ENCODE peak calls at places on chromosomes 3 and 15, in nine cellular contexts. H is BJ; G is endodermal cell; Z is GM12865; V is astrocyte of the spinal cord; M is activated CD8-positive, alpha-beta memory T cell treated with anti-CD3 and anti-CD28 coated beads for 48 hours; C is body of pancreas; Y is CD8-positive, alpha-beta T cell; Q is stimulated activated CD4-positive, alpha-beta T cell treated with anti-CD3 and anti-CD28 coated beads, Interleukin-12 subunit alpha, Interleukin-12 subunit beta, amount 100 ng/mL, for 4 hours. L is an unnamed sample.
A peak's percentile ranks its signal among the peaks of the same experiment; 100 is the strongest.

GRCh38 chr3:9402410-9403228 is 5.2 kb downstream of the SETD5 start:
- DNase-seq in M (no peak), C (peak; percentile 75), H (no peak), Y (no peak), Q (no peak), V (peak; percentile 39), G (peak; percentile 96), Z (no peak), L (peak; percentile 36)

GRCh38 chr3:66567066-66567465 is 66.2 kb upstream of the LRIG1 start:
- DNase-seq in G (no peak), V (peak; percentile 85), M (no peak), C (no peak), Y (no peak), Q (no peak), Z (no peak), H (no peak), L (no peak)

GRCh38 chr3:25582242-25582641 is 82.5 kb downstream of the TOP2B start:
- DNase-seq in V (peak; percentile 86), Y (no peak), Z (no peak), Q (no peak), C (no peak), G (peak; percentile 67), H (no peak), M (no peak), L (peak; percentile 46)

GRCh38 chr3:109224333-109224732 is 87.8 kb downstream of the C3orf85 start:
- DNase-seq in G (peak; percentile 85), H (no peak), Y (no peak), C (peak; percentile 27), Z (no peak), Q (no peak), V (no peak), M (no peak), L (no peak)

GRCh38 chr15:89807689-89808088 is 7.0 kb downstream of the ANPEP start:
- DNase-seq in Q (no peak), G (no peak), Y (no peak), M (no peak), V (no peak), Z (no peak), C (no peak), H (no peak), L (no peak)

GRCh38 chr3:12750223-12750622 is 8.8 kb downstream of the TMEM40 start:
- DNase-seq in C (peak; percentile 77), Q (no peak), Y (no peak), Z (peak; percentile 42), V (peak; percentile 86), G (no peak), M (no peak), H (peak; percentile 38), L (peak; percentile 47)

GRCh38 chr15:90531147-90531546 is 1.4 kb downstream of the CRTC3 start:
- DNase-seq in H (no peak), C (no peak), V (no peak), Q (no peak), G (peak; percentile 19), M (no peak), Y (no peak), Z (no peak), L (no peak)

GRCh38 chr3:82144811-82145210 is 383.4 kb upstream of the GBE1 start:
- DNase-seq in V (no peak), H (no peak), Q (no peak), G (no peak), M (no peak), Y (no peak), Z (no peak), C (no peak), L (no peak)

GRCh38 chr3:78820497-78820896 is 947.3 kb downstream of the ROBO1 start:
- DNase-seq in C (no peak), M (no peak), Q (no peak), H (no peak), Z (no peak), V (no peak), Y (no peak), G (no peak), L (no peak)

GRCh38 chr15:52498700-52499099 is 30.0 kb downstream of the MYO5A start:
- DNase-seq in M (no peak), V (peak; percentile 22), G (no peak), H (no peak), Q (no peak), Z (no peak), Y (no peak), C (no peak), L (no peak)

GRCh38 chr3:183857863-183858262 is 26.8 kb downstream of the PARL start:
- DNase-seq in C (no peak), G (no peak), M (no peak), V (no peak), H (no peak), Y (no peak), Z (no peak), Q (no peak), L (no peak)

GRCh38 chr3:160010578-160010977 is 21.9 kb downstream of the IL12A start:
- DNase-seq in Q (no peak), Z (peak; percentile 84), H (no peak), C (no peak), M (no peak), Y (no peak), G (no peak), V (no peak), L (no peak)

GRCh38 chr3:54122046-54122801 is at the start of gene CACNA2D3:
- DNase-seq in Z (peak; percentile 9), C (peak; percentile 39), V (no peak), Y (no peak), M (no peak), Q (no peak), G (peak; percentile 81), H (no peak), L (no peak)

GRCh38 chr15:86139828-86140227 is 60.2 kb downstream of the AGBL1 start:
- DNase-seq in C (no peak), G (peak; percentile 89), Y (no peak), M (peak; percentile 14), V (no peak), Z (peak; percentile 12), H (no peak), Q (peak; percentile 4), L (peak; percentile 6)

GRCh38 chr3:156307704-156308103 is 187.3 kb downstream of the KCNAB1 start:
- DNase-seq in V (peak; percentile 81), M (no peak), Q (no peak), Y (no peak), Z (no peak), G (no peak), C (peak; percentile 48), H (no peak), L (no peak)

GRCh38 chr3:134039161-134039862 is 9.6 kb upstream of the SLCO2A1 start:
- DNase-seq in Q (no peak), Y (no peak), Z (no peak), H (no peak), M (no peak), G (peak; percentile 81), C (no peak), V (no peak), L (no peak)

GRCh38 chr3:96813134-96813819 is 1.1 kb upstream of the EPHA6 start:
- DNase-seq in G (peak; percentile 96), Z (peak; percentile 90), H (no peak), Y (no peak), M (peak; percentile 38), V (peak; percentile 73), Q (peak; percentile 41), C (peak; percentile 80), L (peak; percentile 81)

GRCh38 chr3:168094877-168095610 is 680 bp downstream of the GOLIM4 start:
- DNase-seq in V (peak; percentile 72), Q (peak; percentile 13), Y (peak; percentile 12), Z (peak; percentile 86), C (peak; percentile 56), H (no peak), M (peak; percentile 11), G (peak; percentile 88), L (peak; percentile 56)

GRCh38 chr3:129701161-129701560 is 94.7 kb upstream of the PLXND1 start:
- DNase-seq in C (no peak), G (no peak), M (no peak), Z (no peak), H (no peak), Y (no peak), V (no peak), Q (no peak), L (no peak)

GRCh38 chr3:193546129-193546528 is 8.6 kb downstream of the ATP13A4 start:
- DNase-seq in Z (no peak), G (no peak), V (no peak), Y (no peak), Q (no peak), C (no peak), M (no peak), H (no peak), L (no peak)

GRCh38 chr3:88038561-88038960 is 20.2 kb downstream of the CGGBP1 start:
- DNase-seq in Z (no peak), V (peak; percentile 26), H (peak; percentile 4), Q (no peak), M (no peak), G (no peak), C (no peak), Y (no peak), L (no peak)

GRCh38 chr3:167863811-167864558 is 128.5 kb downstream of the SERPINI1 start:
- DNase-seq in Y (no peak), V (no peak), C (no peak), Q (no peak), Z (no peak), G (no peak), M (no peak), H (no peak), L (no peak)

GRCh38 chr15:101562428-101563059 is 73.0 kb upstream of the PCSK6 start:
- DNase-seq in H (no peak), C (no peak), Z (no peak), V (no peak), Y (no peak), Q (no peak), G (no peak), M (no peak), L (no peak)

GRCh38 chr15:80530737-80531365 is 126.7 kb downstream of the ARNT2 start:
- DNase-seq in Z (no peak), Y (no peak), C (no peak), V (no peak), H (peak; percentile 67), Q (no peak), G (no peak), M (no peak), L (no peak)

GRCh38 chr3:169053427-169053826 is 610.1 kb downstream of the MECOM start:
- DNase-seq in V (no peak), C (no peak), Q (no peak), Z (no peak), G (no peak), M (no peak), H (no peak), Y (no peak), L (no peak)

GRCh38 chr15:91268510-91268909 is 168.5 kb downstream of the SV2B start:
- DNase-seq in Q (no peak), Y (no peak), M (no peak), C (no peak), V (no peak), G (peak; percentile 81), H (no peak), Z (peak; percentile 32), L (no peak)

GRCh38 chr15:81000626-81001179 is at the start of gene TLNRD1:
- DNase-seq in V (peak; percentile 94), C (peak; percentile 95), Y (peak; percentile 67), G (peak; percentile 94), H (peak; percentile 46), M (peak; percentile 66), Z (peak; percentile 94), Q (peak; percentile 77), L (peak; percentile 90)

GRCh38 chr3:88036221-88036620 is 22.6 kb downstream of the CGGBP1 start:
- DNase-seq in Y (no peak), Q (no peak), C (no peak), Z (no peak), G (no peak), V (no peak), M (no peak), H (no peak), L (no peak)

GRCh38 chr15:89090791-89091666 is 2.8 kb downstream of the ABHD2 start:
- DNase-seq in Q (peak; percentile 37), Y (no peak), V (peak; percentile 79), M (peak; percentile 15), Z (peak; percentile 73), G (no peak), C (peak; percentile 87), H (peak; percentile 39), L (peak; percentile 53)

GRCh38 chr3:194399166-194399565 is at the start of gene GP5:
- DNase-seq in G (no peak), H (no peak), C (no peak), Q (no peak), M (no peak), Y (no peak), Z (no peak), V (no peak), L (no peak)

GRCh38 chr3:52724511-52724910 is 18.6 kb downstream of the SPCS1 start:
- DNase-seq in V (no peak), M (no peak), H (no peak), Z (no peak), C (no peak), Y (no peak), G (no peak), Q (no peak), L (no peak)